ENCODE peak calls at places on chromosome 1, in ten cellular contexts. One of them, this sample, is unnamed.
A peak's percentile ranks its signal among the peaks of the same experiment; 100 is the strongest.

GRCh38 chr1:11940260-11940921 is 5.9 kb downstream of the PLOD1 start:
- DNase-seq in AG09319: no peak
- DNase-seq in endothelial cell: no peak
- DNase-seq in lower leg skin: no peak
- DNase-seq in WTC11: no peak
- DNase-seq in thoracic aorta: no peak
- DNase-seq in BE2C: peak; percentile 74
- DNase-seq in epithelial cell of esophagus: no peak
- DNase-seq in breast epithelium: peak; percentile 40
- DNase-seq in body of pancreas: peak; percentile 65
- DNase-seq in this sample: no peak

GRCh38 chr1:9399510-9400424 is 107.1 kb downstream of the SPSB1 start:
- DNase-seq in AG09319: no peak
- DNase-seq in endothelial cell: no peak
- DNase-seq in lower leg skin: no peak
- DNase-seq in WTC11: no peak
- DNase-seq in thoracic aorta: no peak
- DNase-seq in BE2C: no peak
- DNase-seq in epithelial cell of esophagus: no peak
- DNase-seq in breast epithelium: no peak
- DNase-seq in body of pancreas: no peak
- DNase-seq in this sample: no peak

GRCh38 chr1:90149101-90149500 is 154.2 kb downstream of the ZNF326 start:
- DNase-seq in AG09319: no peak
- DNase-seq in endothelial cell: no peak
- DNase-seq in lower leg skin: no peak
- DNase-seq in WTC11: peak; percentile 34
- DNase-seq in thoracic aorta: no peak
- DNase-seq in BE2C: no peak
- DNase-seq in epithelial cell of esophagus: no peak
- DNase-seq in breast epithelium: no peak
- DNase-seq in body of pancreas: no peak
- DNase-seq in this sample: no peak

GRCh38 chr1:62849031-62849430 is 65.1 kb downstream of the ATG4C start:
- DNase-seq in AG09319: no peak
- DNase-seq in endothelial cell: no peak
- DNase-seq in lower leg skin: no peak
- DNase-seq in WTC11: no peak
- DNase-seq in thoracic aorta: no peak
- DNase-seq in BE2C: no peak
- DNase-seq in epithelial cell of esophagus: peak; percentile 7
- DNase-seq in breast epithelium: no peak
- DNase-seq in body of pancreas: no peak
- DNase-seq in this sample: no peak

GRCh38 chr1:31760422-31760900 is 3.7 kb downstream of the ADGRB2 start:
- DNase-seq in AG09319: no peak
- DNase-seq in endothelial cell: no peak
- DNase-seq in lower leg skin: no peak
- DNase-seq in WTC11: peak; percentile 55
- DNase-seq in thoracic aorta: no peak
- DNase-seq in BE2C: no peak
- DNase-seq in epithelial cell of esophagus: no peak
- DNase-seq in breast epithelium: no peak
- DNase-seq in body of pancreas: no peak
- DNase-seq in this sample: no peak

GRCh38 chr1:36155560-36156328 is at the start of gene MAP7D1:
- DNase-seq in AG09319: peak; percentile 70
- DNase-seq in endothelial cell: peak; percentile 73
- DNase-seq in lower leg skin: peak; percentile 97
- DNase-seq in WTC11: peak; percentile 80
- DNase-seq in thoracic aorta: no peak
- DNase-seq in BE2C: peak; percentile 75
- DNase-seq in epithelial cell of esophagus: peak; percentile 85
- DNase-seq in breast epithelium: peak; percentile 82
- DNase-seq in body of pancreas: peak; percentile 88
- DNase-seq in this sample: peak; percentile 95

GRCh38 chr1:228937851-228938247 is 202.6 kb downstream of the RHOU start:
- DNase-seq in AG09319: no peak
- DNase-seq in endothelial cell: no peak
- DNase-seq in lower leg skin: peak; percentile 65
- DNase-seq in WTC11: no peak
- DNase-seq in thoracic aorta: no peak
- DNase-seq in BE2C: no peak
- DNase-seq in epithelial cell of esophagus: no peak
- DNase-seq in breast epithelium: no peak
- DNase-seq in body of pancreas: no peak
- DNase-seq in this sample: no peak

GRCh38 chr1:10965621-10966226 is 46.7 kb upstream of the TARDBP start:
- DNase-seq in AG09319: no peak
- DNase-seq in endothelial cell: no peak
- DNase-seq in lower leg skin: no peak
- DNase-seq in WTC11: no peak
- DNase-seq in thoracic aorta: no peak
- DNase-seq in BE2C: no peak
- DNase-seq in epithelial cell of esophagus: peak; percentile 51
- DNase-seq in breast epithelium: no peak
- DNase-seq in body of pancreas: peak; percentile 64
- DNase-seq in this sample: no peak

GRCh38 chr1:231806623-231807470 is 180.3 kb downstream of the DISC1 start:
- DNase-seq in AG09319: no peak
- DNase-seq in endothelial cell: peak; percentile 60
- DNase-seq in lower leg skin: no peak
- DNase-seq in WTC11: peak; percentile 86
- DNase-seq in thoracic aorta: no peak
- DNase-seq in BE2C: peak; percentile 77
- DNase-seq in epithelial cell of esophagus: peak; percentile 51
- DNase-seq in breast epithelium: peak; percentile 28
- DNase-seq in body of pancreas: peak; percentile 37
- DNase-seq in this sample: no peak

GRCh38 chr1:200302192-200302892 is 107.5 kb downstream of the ZNF281 start:
- DNase-seq in AG09319: no peak
- DNase-seq in endothelial cell: peak; percentile 30
- DNase-seq in lower leg skin: no peak
- DNase-seq in WTC11: peak; percentile 29
- DNase-seq in thoracic aorta: no peak
- DNase-seq in BE2C: no peak
- DNase-seq in epithelial cell of esophagus: peak; percentile 44
- DNase-seq in breast epithelium: no peak
- DNase-seq in body of pancreas: peak; percentile 74
- DNase-seq in this sample: no peak

GRCh38 chr1:8679411-8679800 is 138.0 kb downstream of the RERE start:
- DNase-seq in AG09319: no peak
- DNase-seq in endothelial cell: no peak
- DNase-seq in lower leg skin: no peak
- DNase-seq in WTC11: no peak
- DNase-seq in thoracic aorta: no peak
- DNase-seq in BE2C: no peak
- DNase-seq in epithelial cell of esophagus: peak; percentile 61
- DNase-seq in breast epithelium: no peak
- DNase-seq in body of pancreas: no peak
- DNase-seq in this sample: no peak

GRCh38 chr1:205535866-205536758 is 31.6 kb downstream of the CDK18 start:
- DNase-seq in AG09319: no peak
- DNase-seq in endothelial cell: peak; percentile 1
- DNase-seq in lower leg skin: peak; percentile 80
- DNase-seq in WTC11: peak; percentile 3
- DNase-seq in thoracic aorta: no peak
- DNase-seq in BE2C: peak; percentile 3
- DNase-seq in epithelial cell of esophagus: no peak
- DNase-seq in breast epithelium: peak; percentile 16
- DNase-seq in body of pancreas: no peak
- DNase-seq in this sample: no peak

GRCh38 chr1:72567511-72567910 is 285.2 kb upstream of the NEGR1 start:
- DNase-seq in AG09319: no peak
- DNase-seq in endothelial cell: no peak
- DNase-seq in lower leg skin: no peak
- DNase-seq in WTC11: no peak
- DNase-seq in thoracic aorta: no peak
- DNase-seq in BE2C: no peak
- DNase-seq in epithelial cell of esophagus: no peak
- DNase-seq in breast epithelium: no peak
- DNase-seq in body of pancreas: no peak
- DNase-seq in this sample: no peak

GRCh38 chr1:179938752-179939151 is 15.9 kb upstream of the CEP350 start:
- DNase-seq in AG09319: no peak
- DNase-seq in endothelial cell: no peak
- DNase-seq in lower leg skin: no peak
- DNase-seq in WTC11: no peak
- DNase-seq in thoracic aorta: no peak
- DNase-seq in BE2C: no peak
- DNase-seq in epithelial cell of esophagus: peak; percentile 60
- DNase-seq in breast epithelium: no peak
- DNase-seq in body of pancreas: no peak
- DNase-seq in this sample: no peak

GRCh38 chr1:183194527-183195145 is 8.6 kb downstream of the LAMC2 start:
- DNase-seq in AG09319: no peak
- DNase-seq in endothelial cell: no peak
- DNase-seq in lower leg skin: no peak
- DNase-seq in WTC11: no peak
- DNase-seq in thoracic aorta: no peak
- DNase-seq in BE2C: no peak
- DNase-seq in epithelial cell of esophagus: no peak
- DNase-seq in breast epithelium: no peak
- DNase-seq in body of pancreas: no peak
- DNase-seq in this sample: no peak

GRCh38 chr1:67710417-67710816 is 25.4 kb downstream of the GADD45A start:
- DNase-seq in AG09319: no peak
- DNase-seq in endothelial cell: no peak
- DNase-seq in lower leg skin: no peak
- DNase-seq in WTC11: no peak
- DNase-seq in thoracic aorta: peak; percentile 70
- DNase-seq in BE2C: no peak
- DNase-seq in epithelial cell of esophagus: peak; percentile 83
- DNase-seq in breast epithelium: no peak
- DNase-seq in body of pancreas: no peak
- DNase-seq in this sample: no peak

GRCh38 chr1:108963052-108963686 is at the start of gene CLCC1:
- DNase-seq in AG09319: peak; percentile 65
- DNase-seq in endothelial cell: peak; percentile 89
- DNase-seq in lower leg skin: peak; percentile 99
- DNase-seq in WTC11: peak; percentile 90
- DNase-seq in thoracic aorta: peak; percentile 82
- DNase-seq in BE2C: peak; percentile 95
- DNase-seq in epithelial cell of esophagus: peak; percentile 96
- DNase-seq in breast epithelium: peak; percentile 91
- DNase-seq in body of pancreas: peak; percentile 94
- DNase-seq in this sample: peak; percentile 95
- TF ChIP-seq CTCF in AG09319: no peak
- TF ChIP-seq CTCF in endothelial cell: no peak
- TF ChIP-seq CTCF in lower leg skin: no peak
- TF ChIP-seq CTCF in WTC11: no peak
- TF ChIP-seq CTCF in thoracic aorta: no peak
- TF ChIP-seq CTCF in BE2C: no peak
- TF ChIP-seq CTCF in epithelial cell of esophagus: no peak
- TF ChIP-seq CTCF in breast epithelium: no peak
- TF ChIP-seq CTCF in body of pancreas: no peak
- TF ChIP-seq CTCF in this sample: no peak

DNA sequence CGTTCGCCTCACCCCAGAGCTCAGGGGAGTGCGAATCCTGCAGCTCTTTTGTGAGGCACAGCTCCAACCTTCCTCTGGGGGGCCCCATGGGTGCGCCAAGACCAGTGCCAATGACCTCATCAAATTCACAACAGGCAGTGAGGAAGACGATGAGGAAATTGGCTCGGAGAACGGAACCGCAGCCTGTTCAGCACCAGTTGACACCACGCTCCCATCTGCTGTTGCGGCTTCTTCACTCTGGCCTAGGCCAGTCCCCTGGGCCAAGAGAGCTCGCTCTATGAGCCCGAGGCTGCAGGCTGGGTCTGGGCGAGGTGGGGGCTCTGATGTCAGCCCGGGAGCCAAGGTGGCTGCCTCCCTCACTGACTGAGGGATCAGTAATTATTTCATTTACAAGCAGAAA is 2.2 kb downstream of the PLEKHA6 start:
- DNase-seq in AG09319: no peak
- DNase-seq in endothelial cell: no peak
- DNase-seq in lower leg skin: no peak
- DNase-seq in WTC11: no peak
- DNase-seq in thoracic aorta: no peak
- DNase-seq in BE2C: peak; percentile 35
- DNase-seq in epithelial cell of esophagus: no peak
- DNase-seq in breast epithelium: no peak
- DNase-seq in body of pancreas: no peak
- DNase-seq in this sample: no peak
- TF ChIP-seq CTCF in AG09319: no peak
- TF ChIP-seq CTCF in endothelial cell: no peak
- TF ChIP-seq CTCF in lower leg skin: no peak
- TF ChIP-seq CTCF in WTC11: no peak
- TF ChIP-seq CTCF in thoracic aorta: no peak
- TF ChIP-seq CTCF in BE2C: no peak
- TF ChIP-seq CTCF in epithelial cell of esophagus: no peak
- TF ChIP-seq CTCF in breast epithelium: no peak
- TF ChIP-seq CTCF in body of pancreas: no peak
- TF ChIP-seq CTCF in this sample: no peak

DNA sequence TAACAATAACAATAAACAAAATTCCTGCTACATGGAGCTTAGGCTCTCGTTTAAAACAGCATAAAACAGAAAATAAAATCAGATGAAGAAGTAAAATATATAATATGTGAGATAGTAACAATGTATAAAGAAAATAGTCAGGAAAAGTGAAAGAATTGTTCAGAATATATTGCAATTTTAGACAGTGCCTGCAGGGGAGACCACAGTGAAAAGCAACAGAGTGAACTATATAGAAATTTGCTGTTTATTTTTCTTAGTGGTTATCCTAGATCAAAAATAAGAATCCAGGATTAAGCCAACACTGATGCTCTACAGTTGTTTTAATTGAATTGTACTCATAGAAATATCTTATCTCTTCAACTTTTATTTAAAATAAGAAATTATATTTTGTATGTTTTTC is 1639.0 kb upstream of the B3GALT2 start:
- DNase-seq in AG09319: no peak
- DNase-seq in endothelial cell: no peak
- DNase-seq in lower leg skin: no peak
- DNase-seq in WTC11: no peak
- DNase-seq in thoracic aorta: no peak
- DNase-seq in BE2C: no peak
- DNase-seq in epithelial cell of esophagus: no peak
- DNase-seq in breast epithelium: no peak
- DNase-seq in body of pancreas: no peak
- DNase-seq in this sample: no peak
- TF ChIP-seq CTCF in AG09319: no peak
- TF ChIP-seq CTCF in endothelial cell: peak; percentile 69
- TF ChIP-seq CTCF in lower leg skin: no peak
- TF ChIP-seq CTCF in WTC11: no peak
- TF ChIP-seq CTCF in thoracic aorta: no peak
- TF ChIP-seq CTCF in BE2C: peak; percentile 29
- TF ChIP-seq CTCF in epithelial cell of esophagus: no peak
- TF ChIP-seq CTCF in breast epithelium: no peak
- TF ChIP-seq CTCF in body of pancreas: no peak
- TF ChIP-seq CTCF in this sample: peak; percentile 41

DNA sequence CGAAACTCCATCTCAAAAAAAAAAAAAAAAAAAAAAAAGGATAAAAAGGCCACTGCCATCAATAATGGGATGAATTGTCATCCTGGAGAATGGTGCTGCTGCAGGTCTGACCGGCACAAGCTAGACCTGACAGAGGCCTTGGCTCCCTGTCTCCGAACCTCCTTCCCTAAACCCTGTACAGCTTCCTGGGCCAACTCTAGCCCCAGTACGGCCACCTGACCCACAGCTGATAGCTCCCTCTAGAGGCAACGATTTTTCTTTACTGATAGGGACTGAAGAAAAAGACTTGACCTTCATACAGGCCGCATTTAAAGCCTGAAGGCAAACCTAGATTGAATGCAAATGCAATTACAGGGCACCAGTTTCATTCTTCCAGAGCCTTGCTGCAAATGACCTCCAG is 30.7 kb downstream of the NOL9 start:
- DNase-seq in AG09319: no peak
- DNase-seq in endothelial cell: peak; percentile 33
- DNase-seq in lower leg skin: no peak
- DNase-seq in WTC11: peak; percentile 60
- DNase-seq in thoracic aorta: no peak
- DNase-seq in BE2C: peak; percentile 41
- DNase-seq in epithelial cell of esophagus: peak; percentile 59
- DNase-seq in breast epithelium: no peak
- DNase-seq in body of pancreas: peak; percentile 29
- DNase-seq in this sample: no peak
- TF ChIP-seq CTCF in AG09319: peak; percentile 52
- TF ChIP-seq CTCF in endothelial cell: peak; percentile 36
- TF ChIP-seq CTCF in lower leg skin: no peak
- TF ChIP-seq CTCF in WTC11: peak; percentile 41
- TF ChIP-seq CTCF in thoracic aorta: peak; percentile 22
- TF ChIP-seq CTCF in BE2C: peak; percentile 67
- TF ChIP-seq CTCF in epithelial cell of esophagus: peak; percentile 51
- TF ChIP-seq CTCF in breast epithelium: peak; percentile 43
- TF ChIP-seq CTCF in body of pancreas: peak; percentile 26
- TF ChIP-seq CTCF in this sample: peak; percentile 62

This sample was measured in osteocyte.